ENCODE peak calls at places on chromosomes 16 and 17, in six cellular contexts. D is esophagus squamous epithelium, Q is GM12891, T is skeletal muscle cell, Z is right cardiac atrium, J is adrenal gland. K is an unnamed sample.
A peak's percentile ranks its signal among the peaks of the same experiment; 100 is the strongest.

GRCh38 chr17:73639322-73639721 is 4.9 kb downstream of the SDK2 start:
- DNase-seq in D (no peak), Q (no peak), T (no peak), Z (peak; percentile 52), J (no peak), K (no peak)

GRCh38 chr16:31298958-31299357 is 39.2 kb downstream of the ITGAM start:
- DNase-seq in D (no peak), Q (no peak), T (no peak), Z (no peak), J (no peak), K (no peak)

GRCh38 chr17:50127661-50128361 is 2.1 kb downstream of the SAMD14 start:
- DNase-seq in D (no peak), Q (no peak), T (no peak), Z (no peak), J (peak; percentile 17), K (no peak)

GRCh38 chr16:66740010-66740409 is 11.4 kb downstream of the DYNC1LI2 start:
- DNase-seq in D (no peak), Q (no peak), T (no peak), Z (no peak), J (peak; percentile 24), K (no peak)

GRCh38 chr17:81103379-81103778 is 61.9 kb upstream of the PVALEF start:
- DNase-seq in D (no peak), Q (no peak), T (no peak), Z (no peak), J (no peak), K (no peak)

GRCh38 chr17:6547336-6547735 is 9.0 kb downstream of the PITPNM3 start:
- DNase-seq in D (no peak), Q (no peak), T (no peak), Z (no peak), J (no peak), K (no peak)

GRCh38 chr16:77307764-77308561 is 108.8 kb downstream of the SYCE1L start:
- DNase-seq in D (no peak), Q (no peak), T (peak; percentile 61), Z (no peak), J (no peak), K (no peak)

GRCh38 chr16:84354306-84354705 is 14.0 kb upstream of the ATP2C2 start:
- DNase-seq in D (no peak), Q (no peak), T (no peak), Z (no peak), J (no peak), K (no peak)

GRCh38 chr17:76371656-76372628 is 12.5 kb upstream of the SPHK1 start:
- DNase-seq in D (no peak), Q (no peak), T (peak; percentile 98), Z (no peak), J (no peak), K (no peak)

GRCh38 chr17:31318298-31319190 is 2.9 kb downstream of the EVI2A start:
- DNase-seq in D (no peak), Q (no peak), T (peak; percentile 62), Z (peak; percentile 60), J (peak; percentile 52), K (peak; percentile 69)

GRCh38 chr16:83363521-83363920 is 444.3 kb upstream of the HSBP1 start:
- DNase-seq in D (no peak), Q (no peak), T (no peak), Z (no peak), J (no peak), K (no peak)

GRCh38 chr17:29590261-29590978 is 972 bp upstream of the GIT1 start:
- DNase-seq in D (no peak), Q (no peak), T (no peak), Z (no peak), J (no peak), K (peak; percentile 60)

GRCh38 chr17:61458491-61459433 is 6.5 kb downstream of the TBX4 start:
- DNase-seq in D (no peak), Q (no peak), T (no peak), Z (no peak), J (no peak), K (no peak)

GRCh38 chr17:55321507-55322064 is 56.8 kb downstream of the HLF start:
- DNase-seq in D (no peak), Q (no peak), T (no peak), Z (no peak), J (no peak), K (no peak)

GRCh38 chr17:68585643-68586042 is 15.5 kb downstream of the FAM20A start:
- DNase-seq in D (no peak), Q (no peak), T (no peak), Z (no peak), J (no peak), K (no peak)

GRCh38 chr16:47644166-47644565 is 183.0 kb downstream of the PHKB start:
- DNase-seq in D (no peak), Q (no peak), T (peak; percentile 82), Z (peak; percentile 15), J (peak; percentile 50), K (no peak)

GRCh38 chr16:27625050-27625697 is 75.2 kb downstream of the KATNIP start:
- DNase-seq in D (no peak), Q (no peak), T (no peak), Z (peak; percentile 25), J (peak; percentile 42), K (no peak)

GRCh38 chr17:10870651-10871050 is 32.8 kb upstream of the PIRT start:
- DNase-seq in D (no peak), Q (no peak), T (no peak), Z (no peak), J (no peak), K (no peak)

GRCh38 chr17:56908061-56908542 is 5.7 kb downstream of the TRIM25 start:
- DNase-seq in D (no peak), Q (peak; percentile 56), T (no peak), Z (peak; percentile 64), J (peak; percentile 78), K (no peak)

GRCh38 chr17:56629450-56630187 is 36.1 kb downstream of the NOG start:
- DNase-seq in D (no peak), Q (no peak), T (no peak), Z (no peak), J (no peak), K (no peak)

GRCh38 chr17:489758-490329 is 137.2 kb upstream of the RPH3AL start:
- DNase-seq in D (no peak), Q (peak; percentile 58), T (no peak), Z (peak; percentile 50), J (peak; percentile 33), K (peak; percentile 62)

GRCh38 chr17:27612160-27612767 is 18.7 kb upstream of the LGALS9 start:
- DNase-seq in D (no peak), Q (no peak), T (no peak), Z (no peak), J (no peak), K (no peak)

GRCh38 chr16:89958068-89958467 is 9.5 kb downstream of the DEF8 start:
- DNase-seq in D (no peak), Q (no peak), T (no peak), Z (peak; percentile 49), J (peak; percentile 45), K (no peak)

GRCh38 chr17:193841-194806 is 12.7 kb upstream of the DOC2B start:
- DNase-seq in D (no peak), Q (no peak), T (no peak), Z (peak; percentile 8), J (peak; percentile 87), K (no peak)

GRCh38 chr17:15951368-15952047 is 6.6 kb downstream of the ADORA2B start:
- DNase-seq in D (no peak), Q (no peak), T (no peak), Z (no peak), J (no peak), K (no peak)

GRCh38 chr16:67922740-67923139 is 8.9 kb downstream of the CTRL start:
- DNase-seq in D (no peak), Q (no peak), T (no peak), Z (no peak), J (no peak), K (no peak)

GRCh38 chr17:29140051-29140582 is 40.1 kb downstream of the MYO18A start:
- DNase-seq in D (no peak), Q (no peak), T (no peak), Z (peak; percentile 88), J (peak; percentile 91), K (peak; percentile 85)

GRCh38 chr16:86901483-86901882 is 323.1 kb downstream of the FOXL1 start:
- DNase-seq in D (no peak), Q (no peak), T (no peak), Z (no peak), J (peak; percentile 43), K (no peak)

GRCh38 chr16:2904922-2905240 is 6.8 kb upstream of the FLYWCH1 start:
- DNase-seq in D (no peak), Q (no peak), T (no peak), Z (peak; percentile 56), J (peak; percentile 58), K (no peak)

GRCh38 chr16:12330977-12331376 is 354.4 kb downstream of the SNX29 start:
- DNase-seq in D (no peak), Q (no peak), T (no peak), Z (peak; percentile 35), J (no peak), K (no peak)

GRCh38 chr17:82107341-82107860 is 9.4 kb upstream of the FASN start:
- DNase-seq in D (no peak), Q (no peak), T (no peak), Z (no peak), J (no peak), K (peak; percentile 17)